ENCODE peak calls at places on chromosomes 13 and 19, in eight cellular contexts. X, L, R, O, N, J, C and A are unnamed samples.

GRCh38 chr19:54630784-54631183 is 500 bp downstream of the LILRB1 start:
- DNase-seq in N (no peak), J (no peak), O (no peak), R (no peak), X (no peak), C (no peak), L (no peak), A (no peak)

GRCh38 chr13:105147481-105147880 is 1388.0 kb downstream of the EFNB2 start:
- DNase-seq in O (peak; percentile 22), C (no peak), N (no peak), X (no peak), J (no peak), L (no peak), R (no peak), A (no peak)

GRCh38 chr13:70568571-70568970 is 460.3 kb upstream of the KLHL1 start:
- DNase-seq in J (no peak), C (no peak), N (peak; percentile 0), O (peak; percentile 76), R (no peak), X (peak; percentile 20), L (peak; percentile 28), A (peak; percentile 9)

GRCh38 chr13:97254809-97255208 is 32.7 kb downstream of the MBNL2 start:
- DNase-seq in C (no peak), X (no peak), O (peak; percentile 72), R (no peak), N (no peak), J (no peak), L (no peak), A (no peak)

GRCh38 chr19:3671680-3672574 is 28.3 kb downstream of the PIP5K1C start:
- DNase-seq in C (no peak), R (no peak), L (no peak), O (peak; percentile 62), N (no peak), X (no peak), J (no peak), A (no peak)

GRCh38 chr13:27942972-27943371 is 23.2 kb downstream of the PDX1 start:
- DNase-seq in O (no peak), C (no peak), R (no peak), X (no peak), L (no peak), N (no peak), J (no peak), A (no peak)

GRCh38 chr13:20363604-20364003 is 131.5 kb upstream of the GJB6 start:
- DNase-seq in X (no peak), N (no peak), L (no peak), C (no peak), J (no peak), O (no peak), R (no peak), A (no peak)

GRCh38 chr19:29624489-29625210 is 18.6 kb downstream of the POP4 start:
- DNase-seq in L (no peak), R (no peak), X (no peak), O (no peak), C (no peak), N (no peak), J (no peak), A (no peak)

GRCh38 chr13:46035066-46035465 is 17.5 kb downstream of the ZC3H13 start:
- DNase-seq in X (no peak), C (no peak), N (no peak), L (no peak), R (no peak), O (no peak), J (no peak), A (no peak)

GRCh38 chr19:13417054-13417453 is 89.2 kb downstream of the CACNA1A start:
- DNase-seq in J (no peak), C (peak; percentile 9), O (no peak), R (no peak), L (peak; percentile 80), N (no peak), X (no peak), A (no peak)

GRCh38 chr19:44141191-44142013 is at the start of gene ZNF234:
- DNase-seq in C (peak; percentile 93), R (peak; percentile 86), N (peak; percentile 49), L (peak; percentile 81), X (peak; percentile 71), O (peak; percentile 82), J (peak; percentile 67), A (peak; percentile 85)

GRCh38 chr13:110392510-110393233 is 85.6 kb downstream of the COL4A2 start:
- DNase-seq in R (no peak), C (no peak), O (peak; percentile 91), N (no peak), L (no peak), X (no peak), J (no peak), A (no peak)

GRCh38 chr19:47379398-47379938 is 30.4 kb downstream of the DHX34 start:
- DNase-seq in J (no peak), N (no peak), O (no peak), X (no peak), L (no peak), R (no peak), C (no peak), A (no peak)

GRCh38 chr19:38898788-38899446 is 501 bp downstream of the SIRT2 start:
- DNase-seq in O (peak; percentile 32), J (no peak), N (no peak), X (peak; percentile 20), C (no peak), L (no peak), R (peak; percentile 42), A (peak; percentile 13)

GRCh38 chr19:40609561-40610395 is 8.6 kb downstream of the LTBP4 start:
- DNase-seq in R (peak; percentile 97), J (no peak), X (peak; percentile 80), N (no peak), L (peak; percentile 90), C (peak; percentile 94), O (peak; percentile 62), A (peak; percentile 88)

GRCh38 chr13:112525306-112525945 is 62.5 kb downstream of the TUBGCP3 start:
- DNase-seq in N (no peak), X (no peak), O (no peak), L (no peak), R (no peak), C (no peak), J (no peak), A (no peak)

GRCh38 chr13:37769078-37769477 is 100.5 kb downstream of the TRPC4 start:
- DNase-seq in C (no peak), O (no peak), R (no peak), N (no peak), L (no peak), J (no peak), X (no peak), A (no peak)

GRCh38 chr19:11401808-11402543 is 17.1 kb downstream of the RGL3 start:
- DNase-seq in X (no peak), N (no peak), O (no peak), J (no peak), C (no peak), L (no peak), R (no peak), A (no peak)

GRCh38 chr13:61111529-61111928 is 304.1 kb downstream of the PCDH20 start:
- DNase-seq in L (no peak), O (no peak), J (no peak), X (no peak), N (no peak), C (no peak), R (no peak), A (no peak)

GRCh38 chr13:29458419-29458818 is 137.1 kb downstream of the SLC7A1 start:
- DNase-seq in R (no peak), O (no peak), X (no peak), J (no peak), C (no peak), N (no peak), L (no peak), A (no peak)

GRCh38 chr13:78241278-78241919 is 322.8 kb upstream of the EDNRB start:
- DNase-seq in C (no peak), R (no peak), J (peak; percentile 2), O (peak; percentile 63), L (peak; percentile 74), N (no peak), X (peak; percentile 44), A (no peak)

GRCh38 chr13:85170372-85170771 is 628.8 kb downstream of the SLITRK6 start:
- DNase-seq in L (no peak), J (no peak), O (no peak), R (no peak), N (no peak), X (no peak), C (no peak), A (no peak)

GRCh38 chr19:49469828-49470614 is 4.0 kb upstream of the FLT3LG start:
- DNase-seq in J (no peak), R (no peak), C (no peak), L (no peak), N (no peak), O (no peak), X (no peak), A (no peak)

DNA sequence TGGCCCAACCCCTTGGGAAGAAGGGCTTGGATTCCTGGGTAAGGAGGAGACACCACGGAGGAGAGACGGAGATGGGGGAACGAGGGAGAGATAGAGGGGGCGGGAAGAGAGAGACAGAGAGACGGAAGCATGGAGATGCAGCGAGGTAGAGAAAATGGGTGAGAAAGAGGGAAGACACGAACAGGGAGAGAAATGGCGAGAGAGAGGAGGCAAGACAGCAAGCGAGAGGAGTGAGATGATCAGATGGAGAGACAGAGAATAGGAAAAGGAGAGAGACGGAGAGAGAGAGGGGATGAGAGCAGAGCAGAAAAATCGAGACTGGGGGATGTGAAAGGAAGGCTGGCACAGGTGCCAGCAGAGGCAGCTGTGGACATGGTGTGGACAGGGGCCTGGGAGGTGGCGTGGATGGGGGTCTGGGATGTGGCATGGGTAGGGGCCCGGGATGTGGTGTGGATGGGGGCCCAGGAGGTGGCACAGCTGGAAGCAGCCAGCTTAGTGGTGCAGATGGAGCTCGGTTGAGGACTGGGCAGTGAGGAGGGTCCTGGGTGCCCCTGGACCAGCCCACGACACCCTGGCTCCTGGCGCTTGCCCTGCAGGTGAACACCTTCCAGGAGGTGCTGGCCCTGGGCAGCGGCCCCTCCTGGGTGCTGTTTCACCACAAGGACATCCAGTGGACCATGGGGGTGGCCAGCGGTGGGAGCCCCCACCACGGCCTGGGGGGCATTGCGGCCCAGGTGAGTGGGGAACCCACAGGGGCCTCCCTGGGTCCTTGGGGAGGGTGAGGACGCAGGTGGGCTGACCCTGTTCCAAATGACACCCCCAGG is 33.9 kb downstream of the HPN start:
- DNase-seq in O (no peak), C (no peak), L (no peak), R (no peak), X (no peak), J (no peak), N (no peak), A (no peak)
- H3K4me3 ChIP-seq in O (no peak overlapping the region), C (no peak overlapping the region), L (no peak overlapping the region), R (no peak overlapping the region), X (no peak overlapping the region), J (no peak overlapping the region), N (no peak overlapping the region), A (no peak overlapping the region)

GRCh38 chr19:5296021-5296420 is 44.6 kb downstream of the PTPRS start:
- DNase-seq in J (no peak), R (no peak), L (no peak), C (no peak), X (no peak), O (no peak), N (no peak), A (no peak)
- H3K4me3 ChIP-seq in J (no peak overlapping the region), R (no peak overlapping the region), L (no peak overlapping the region), C (no peak overlapping the region), X (no peak overlapping the region), O (no peak overlapping the region), N (no peak overlapping the region), A (no peak overlapping the region)

GRCh38 chr19:51098366-51099069 is 9.7 kb downstream of the CTU1 start:
- DNase-seq in J (no peak), R (no peak), O (peak; percentile 52), C (no peak), N (no peak), L (no peak), X (no peak), A (no peak)
- H3K4me3 ChIP-seq in J (no peak overlapping the region), R (no peak overlapping the region), O (no peak overlapping the region), C (peak overlapping the region; percentile 7), N (no peak overlapping the region), L (no peak overlapping the region), X (no peak overlapping the region), A (no peak overlapping the region)

GRCh38 chr19:1646931-1647663 is 5.3 kb downstream of the TCF3 start:
- DNase-seq in R (no peak), C (no peak), L (peak; percentile 8), J (no peak), O (no peak), N (no peak), X (no peak), A (no peak)
- H3K4me3 ChIP-seq in R (no peak overlapping the region), C (no peak overlapping the region), L (no peak overlapping the region), J (no peak overlapping the region), O (no peak overlapping the region), N (no peak overlapping the region), X (no peak overlapping the region), A (no peak overlapping the region)